ENCODE peak calls at places on chromosomes 11 and 22, in eight cellular contexts. G is vagina, J is hepatocyte, C is heart right ventricle, R is fibroblast of lung, I is IMR-90, H is mammary epithelial cell, M is transverse colon. A is an unnamed sample. For H3K36me3, the result is how much of the 10 kb centered on the place peaks cover.

GRCh38 chr11:1564535-1565172 is 7.4 kb downstream of the DUSP8 start:
- DNase-seq in J (peak), M (peak), C (peak), I (peak), H (no peak), R (peak), G (no peak), A (peak)

GRCh38 chr11:86261328-86261727 is 16.8 kb downstream of the EED start:
- DNase-seq in M (no peak), H (no peak), I (no peak), R (no peak), G (no peak), C (no peak), J (no peak), A (no peak)

GRCh38 chr11:60334005-60334620 is 7.1 kb downstream of the MS4A6E start:
- DNase-seq in J (peak), C (peak), R (peak), G (no peak), M (peak), I (peak), H (peak), A (no peak)

GRCh38 chr22:40183029-40183581 is 5.4 kb downstream of the TNRC6B start:
- DNase-seq in M (peak), H (peak), I (peak), J (peak), G (no peak), R (peak), C (no peak), A (no peak)

GRCh38 chr22:40739723-40740122 is 60.4 kb downstream of the MCHR1 start:
- DNase-seq in C (no peak), H (peak), M (no peak), I (no peak), R (no peak), G (no peak), J (no peak), A (no peak)

GRCh38 chr11:89516496-89516895 is 25.3 kb upstream of the NOX4 start:
- DNase-seq in H (no peak), M (no peak), G (no peak), I (no peak), R (no peak), C (no peak), J (no peak), A (no peak)

GRCh38 chr11:65505434-65506315 is 6.8 kb downstream of the MALAT1 start:
- DNase-seq in G (no peak), J (no peak), C (no peak), I (peak), H (no peak), M (no peak), R (peak), A (peak)

GRCh38 chr11:72353861-72354260 is 80.5 kb downstream of the CLPB start:
- DNase-seq in C (no peak), G (no peak), I (peak), M (no peak), J (no peak), H (no peak), R (peak), A (no peak)

GRCh38 chr11:118635237-118635591 is 27.8 kb downstream of the PHLDB1 start:
- DNase-seq in M (no peak), H (no peak), C (no peak), G (no peak), J (no peak), I (no peak), R (no peak), A (no peak)

GRCh38 chr11:46127150-46127638 is 5.9 kb upstream of the PHF21A start:
- DNase-seq in C (peak), J (no peak), I (peak), M (peak), R (peak), H (peak), G (no peak), A (no peak)

GRCh38 chr22:46201059-46201757 is 48.9 kb downstream of the CDPF1 start:
- DNase-seq in R (no peak), J (peak), C (no peak), I (no peak), H (peak), M (peak), G (no peak), A (no peak)

GRCh38 chr22:37827056-37827455 is 3.9 kb downstream of the GALR3 start:
- DNase-seq in R (no peak), M (no peak), C (peak), I (no peak), G (no peak), H (no peak), J (no peak), A (no peak)

GRCh38 chr11:78995166-78995565 is 420.5 kb upstream of the NARS2 start:
- DNase-seq in G (no peak), C (no peak), I (no peak), M (no peak), J (no peak), R (no peak), H (no peak), A (no peak)

GRCh38 chr11:128052912-128053641 is 534.3 kb downstream of the ETS1 start:
- DNase-seq in J (no peak), C (no peak), I (peak), G (no peak), R (peak), M (no peak), H (peak), A (no peak)

GRCh38 chr22:41582694-41583093 is 6.9 kb downstream of the PMM1 start:
- DNase-seq in C (no peak), I (no peak), R (no peak), G (no peak), H (no peak), J (no peak), M (no peak), A (no peak)

GRCh38 chr11:67043572-67044329 is 12.9 kb upstream of the RHOD start:
- DNase-seq in G (no peak), J (no peak), I (peak), H (no peak), C (no peak), M (no peak), R (no peak), A (no peak)

GRCh38 chr11:67044496-67044895 is 12.2 kb upstream of the RHOD start:
- DNase-seq in I (peak), R (no peak), J (no peak), M (no peak), H (no peak), C (no peak), G (no peak), A (no peak)

GRCh38 chr11:67045314-67045713 is 11.3 kb upstream of the RHOD start:
- DNase-seq in R (peak), J (no peak), C (no peak), I (peak), M (no peak), G (no peak), H (peak), A (no peak)

GRCh38 chr11:67041602-67042001 is 15.0 kb upstream of the RHOD start:
- DNase-seq in J (no peak), M (no peak), H (no peak), R (no peak), C (no peak), I (no peak), G (no peak), A (no peak)

GRCh38 chr11:67040147-67040546 is 16.5 kb upstream of the RHOD start:
- DNase-seq in M (no peak), J (no peak), C (no peak), I (no peak), H (no peak), R (no peak), G (no peak), A (no peak)
- TF ChIP-seq CTCF in M (no peak), J (no peak), C (no peak), I (no peak), H (no peak), R (no peak), G (no peak), A (no peak)

GRCh38 chr22:23285236-23285635 is 104.9 kb downstream of the BCR start:
- DNase-seq in H (no peak), R (no peak), M (no peak), I (no peak), G (no peak), C (no peak), J (no peak), A (no peak)
- H3K36me3 ChIP-seq in H (under half), R (under half), M (under half), I (under half), G (under half), C (under half), J (under half), A (under half)

DNA sequence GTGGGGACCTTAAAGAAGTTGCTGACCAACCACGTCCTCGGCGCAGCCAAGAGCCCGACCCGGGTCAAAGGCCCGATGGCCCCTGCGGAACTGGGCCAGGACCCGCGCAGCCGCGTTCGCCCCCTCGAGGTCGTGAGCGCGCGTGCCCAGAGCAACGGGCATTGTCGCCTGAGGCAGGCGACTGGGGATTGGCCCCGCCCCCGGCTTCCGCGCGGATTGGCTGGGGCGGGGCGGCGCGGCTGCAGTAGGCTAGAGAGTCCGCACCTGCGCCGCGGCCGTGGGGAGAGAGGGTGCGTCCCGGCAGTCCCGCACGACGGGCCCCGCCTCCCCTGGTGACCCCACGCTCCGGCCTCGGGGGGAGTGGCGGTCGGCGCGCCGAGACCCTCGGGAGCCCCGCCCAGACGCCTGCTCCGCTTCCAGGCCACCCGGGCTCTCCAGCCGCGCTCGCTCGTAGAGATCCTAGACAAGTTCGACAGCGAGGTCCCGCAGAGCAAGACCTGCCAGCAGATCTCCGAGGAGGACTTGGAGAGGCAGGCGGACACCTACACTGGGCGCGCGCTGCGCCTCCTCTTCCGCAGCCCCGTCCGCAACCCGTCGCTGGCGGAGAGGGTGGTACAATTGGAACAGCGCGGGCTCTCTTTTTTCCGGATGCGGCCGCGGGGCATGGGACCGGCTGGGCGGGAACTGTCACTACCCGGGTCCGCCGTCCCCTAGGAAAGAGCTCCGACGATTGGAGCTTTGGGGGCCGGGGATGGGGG is 8.3 kb upstream of the PPIL2 start:
- DNase-seq in M (peak), R (peak), J (peak), C (peak), I (peak), H (peak), G (no peak), A (peak)
- H3K27ac ChIP-seq in M (peak), R (no peak), J (peak), C (no peak), I (no peak), H (no peak), G (peak), A (peak)

DNA sequence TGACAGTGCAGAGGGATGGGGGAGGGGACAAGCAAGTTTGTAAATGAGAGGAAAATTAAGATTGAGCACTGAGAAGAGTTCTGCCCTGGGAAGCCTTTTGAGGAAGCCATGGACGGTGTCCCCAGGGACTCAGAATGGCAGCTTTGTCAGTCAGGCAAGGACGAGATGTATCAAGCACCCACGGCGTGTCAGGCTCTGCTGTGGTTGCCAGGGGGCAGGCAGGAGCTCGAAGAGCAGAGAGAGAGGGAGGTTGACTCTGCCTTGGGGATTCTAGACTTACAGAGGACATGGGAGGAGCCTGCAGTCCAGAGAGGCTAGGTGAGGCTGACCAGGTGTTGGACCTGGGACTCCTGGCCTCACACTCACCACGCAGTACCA is 29.1 kb upstream of the SYT7 start:
- DNase-seq in M (no peak), R (no peak), H (peak), I (no peak), J (peak), G (no peak), C (no peak), A (no peak)
- TF ChIP-seq CTCF in M (no peak), R (no peak), H (peak), I (peak), J (peak), G (no peak), C (no peak), A (no peak)